ENCODE peak calls at places on chromosomes 11 and 22, in seven cellular contexts. F, I, C, B, W, G and E are unnamed samples.
A peak's percentile ranks its signal among the peaks of the same experiment; 100 is the strongest.

GRCh38 chr11:45171550-45171949 is 25.1 kb downstream of the PRDM11 start:
- DNase-seq in C (no peak), I (no peak), W (no peak), B (no peak), F (no peak), G (no peak), E (no peak)

GRCh38 chr11:116831790-116832349 is 2.2 kb downstream of the APOC3 start:
- DNase-seq in B (no peak), G (no peak), F (no peak), I (no peak), C (no peak), W (no peak), E (no peak)

GRCh38 chr11:34749666-34750659 is 129.1 kb downstream of the EHF start:
- DNase-seq in F (peak; percentile 74), I (no peak), B (peak; percentile 74), W (no peak), G (no peak), C (no peak), E (no peak)

GRCh38 chr11:8060801-8061554 is 20.0 kb upstream of the TUB start:
- DNase-seq in F (no peak), B (peak; percentile 72), G (no peak), C (no peak), I (no peak), W (no peak), E (no peak)

GRCh38 chr11:69377953-69378302 is 84.0 kb downstream of the MYEOV start:
- DNase-seq in G (no peak), I (no peak), B (no peak), W (no peak), C (no peak), F (no peak), E (no peak)

GRCh38 chr11:123103326-123103980 is 41.5 kb upstream of the HSPA8 start:
- DNase-seq in F (peak; percentile 34), W (peak; percentile 18), G (peak; percentile 24), B (peak; percentile 46), C (no peak), I (peak; percentile 70), E (no peak)

GRCh38 chr11:127133061-127133460 is 132.5 kb upstream of the KIRREL3 start:
- DNase-seq in I (no peak), C (no peak), G (no peak), F (no peak), W (no peak), B (no peak), E (no peak)

GRCh38 chr11:24496728-24497396 is at the start of gene LUZP2:
- DNase-seq in C (no peak), G (no peak), I (peak; percentile 76), B (peak; percentile 18), W (no peak), F (peak; percentile 33), E (peak; percentile 14)

GRCh38 chr11:100681064-100681502 is 6.0 kb upstream of the ARHGAP42 start:
- DNase-seq in C (no peak), W (peak; percentile 76), I (peak; percentile 29), G (peak; percentile 21), F (peak; percentile 36), B (peak; percentile 61), E (no peak)

GRCh38 chr11:35343033-35343598 is 76.2 kb downstream of the SLC1A2 start:
- DNase-seq in C (no peak), G (peak; percentile 15), F (no peak), I (no peak), W (no peak), B (no peak), E (no peak)

GRCh38 chr11:106288057-106288456 is 210.6 kb downstream of the AASDHPPT start:
- DNase-seq in B (no peak), C (no peak), F (no peak), W (no peak), G (no peak), I (no peak), E (no peak)

GRCh38 chr22:46062971-46063631 is 86.1 kb upstream of the WNT7B start:
- DNase-seq in W (no peak), C (no peak), I (no peak), G (no peak), F (no peak), B (no peak), E (no peak)

GRCh38 chr22:46908641-46909107 is 146.2 kb downstream of the TBC1D22A start:
- DNase-seq in G (no peak), B (no peak), F (no peak), W (no peak), C (no peak), I (no peak), E (no peak)

GRCh38 chr11:2940166-2940929 is 11.1 kb upstream of the PHLDA2 start:
- DNase-seq in B (no peak), C (no peak), G (peak; percentile 32), F (peak; percentile 59), W (peak; percentile 46), I (no peak), E (no peak)

GRCh38 chr11:14029415-14029814 is 66.9 kb downstream of the SPON1 start:
- DNase-seq in W (no peak), I (no peak), C (no peak), B (no peak), F (no peak), G (no peak), E (no peak)

GRCh38 chr22:38172016-38172431 is 9.6 kb downstream of the PLA2G6 start:
- DNase-seq in W (no peak), G (no peak), I (no peak), C (no peak), B (no peak), F (peak; percentile 70), E (no peak)
- H3K27ac ChIP-seq in W (no peak overlapping the region), G (no peak overlapping the region), I (no peak overlapping the region), C (peak overlapping the region; percentile 58), B (no peak overlapping the region), F (peak overlapping the region; percentile 98), E (no peak overlapping the region)

GRCh38 chr22:35257002-35257320 is 332 bp upstream of the HMGXB4 start:
- DNase-seq in W (no peak), I (no peak), F (peak; percentile 2), G (no peak), C (no peak), B (no peak), E (no peak)
- H3K27ac ChIP-seq in W (peak overlapping the region; percentile 89), I (peak overlapping the region; percentile 99), F (peak overlapping the region; percentile 83), G (no peak overlapping the region), C (peak overlapping the region; percentile 4), B (no peak overlapping the region), E (peak overlapping the region; percentile 91)

GRCh38 chr11:9905562-9905961 is 241.7 kb downstream of the SWAP70 start:
- DNase-seq in F (no peak), C (no peak), W (no peak), I (no peak), G (no peak), B (peak; percentile 9), E (no peak)
- H3K27ac ChIP-seq in F (no peak overlapping the region), C (no peak overlapping the region), W (no peak overlapping the region), I (no peak overlapping the region), G (no peak overlapping the region), B (peak overlapping the region; percentile 93), E (no peak overlapping the region)

DNA sequence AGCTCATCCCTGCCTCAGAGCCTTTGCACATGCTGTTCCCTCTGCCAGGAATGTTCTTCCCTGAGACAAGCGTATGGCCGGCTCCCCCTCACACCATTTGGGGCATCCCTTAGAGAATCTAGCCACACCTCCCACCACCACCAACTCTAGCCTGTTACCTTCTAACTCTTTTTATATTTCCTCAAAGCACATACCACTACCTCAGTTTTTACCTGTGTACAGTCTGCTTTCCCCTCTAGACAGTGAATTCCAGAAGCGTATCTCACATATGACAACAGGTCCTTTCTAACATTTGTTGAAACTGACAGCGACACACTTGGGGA is 75.1 kb upstream of the ARFGAP3 start:
- DNase-seq in G (no peak), I (no peak), C (no peak), W (no peak), B (no peak), F (no peak), E (no peak)
- H3K27ac ChIP-seq in G (no peak overlapping the region), I (no peak overlapping the region), C (peak overlapping the region; percentile 53), W (no peak overlapping the region), B (peak overlapping the region; percentile 97), F (no peak overlapping the region), E (peak overlapping the region; percentile 16)

GRCh38 chr22:36443198-36443770 is 38.2 kb downstream of the TXN2 start:
- DNase-seq in F (no peak), W (no peak), I (no peak), C (no peak), B (no peak), G (no peak), E (no peak)
- H3K27ac ChIP-seq in F (peak overlapping the region; percentile 6), W (no peak overlapping the region), I (no peak overlapping the region), C (no peak overlapping the region), B (no peak overlapping the region), G (no peak overlapping the region), E (no peak overlapping the region)

DNA sequence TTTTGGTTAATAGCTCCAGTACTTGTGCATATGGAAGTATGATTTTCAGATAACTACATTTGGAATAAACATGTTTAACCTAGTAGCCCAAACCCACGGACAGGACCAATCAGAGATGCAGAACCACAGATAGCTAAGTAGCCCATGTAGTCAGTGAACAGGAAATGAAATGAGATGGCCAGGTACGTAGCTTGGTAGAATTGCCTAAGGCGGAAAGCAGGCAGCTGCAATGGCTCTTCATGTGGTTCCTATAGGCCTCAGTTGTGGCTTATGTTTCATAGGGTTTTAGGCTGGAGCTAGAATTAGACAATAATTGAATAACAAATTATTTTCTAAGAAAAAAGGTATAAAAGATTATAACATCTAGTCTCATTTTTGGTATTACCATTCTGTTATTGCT is 86.4 kb upstream of the B3GNT6 start:
- DNase-seq in C (no peak), G (no peak), W (no peak), B (no peak), F (no peak), I (no peak), E (no peak)
- H3K27ac ChIP-seq in C (no peak overlapping the region), G (no peak overlapping the region), W (no peak overlapping the region), B (no peak overlapping the region), F (no peak overlapping the region), I (no peak overlapping the region), E (no peak overlapping the region)

GRCh38 chr11:12678092-12678491 is 3.9 kb downstream of the TEAD1 start:
- DNase-seq in F (no peak), G (no peak), I (no peak), B (no peak), W (no peak), C (no peak), E (no peak)

GRCh38 chr11:12680246-12680939 is 6.2 kb downstream of the TEAD1 start:
- DNase-seq in G (no peak), W (peak; percentile 44), B (peak; percentile 94), F (peak; percentile 63), C (peak; percentile 36), I (peak; percentile 93), E (peak; percentile 83)

GRCh38 chr11:12679471-12679870 is 5.2 kb downstream of the TEAD1 start:
- DNase-seq in B (no peak), F (no peak), W (no peak), G (no peak), I (no peak), C (no peak), E (no peak)

GRCh38 chr11:12677131-12677530 is 2.9 kb downstream of the TEAD1 start:
- DNase-seq in B (no peak), G (no peak), F (peak; percentile 43), I (no peak), W (no peak), C (no peak), E (no peak)

GRCh38 chr11:12678991-12679390 is 4.8 kb downstream of the TEAD1 start:
- DNase-seq in C (no peak), I (no peak), B (no peak), F (no peak), W (no peak), G (no peak), E (no peak)
- H3K27ac ChIP-seq in C (no peak overlapping the region), I (no peak overlapping the region), B (no peak overlapping the region), F (no peak overlapping the region), W (no peak overlapping the region), G (no peak overlapping the region), E (no peak overlapping the region)

GRCh38 chr11:66607126-66607834 is 9.2 kb upstream of the RBM14 start:
- DNase-seq in G (no peak), I (no peak), C (no peak), W (peak; percentile 82), F (peak; percentile 27), B (peak; percentile 46), E (peak; percentile 28)
- H3K27ac ChIP-seq in G (no peak overlapping the region), I (no peak overlapping the region), C (no peak overlapping the region), W (peak overlapping the region; percentile 70), F (peak overlapping the region; percentile 91), B (no peak overlapping the region), E (peak overlapping the region; percentile 27)